ENCODE peak calls at places on chromosomes 3 and 15, in ten cellular contexts. Y, T, E, G, R, S, Q, H, O and A are unnamed samples.

GRCh38 chr15:90451215-90451850 is 63.3 kb downstream of the IQGAP1 start:
- DNase-seq in T (no peak), G (no peak), Y (no peak), Q (no peak), S (no peak), E (no peak), H (no peak), R (peak), O (no peak), A (no peak)

GRCh38 chr15:69762373-69763148 is 309.9 kb downstream of the RPLP1 start:
- DNase-seq in S (no peak), T (no peak), R (no peak), E (no peak), Y (no peak), H (no peak), G (no peak), Q (no peak), O (no peak), A (no peak)

GRCh38 chr3:66494964-66495581 is 5.7 kb downstream of the LRIG1 start:
- DNase-seq in T (no peak), S (no peak), E (no peak), O (no peak), Q (no peak), R (no peak), H (no peak), Y (no peak), G (no peak), A (no peak)

GRCh38 chr3:73284432-73284831 is 223.0 kb downstream of the EBLN2 start:
- DNase-seq in T (no peak), H (no peak), R (no peak), E (no peak), O (peak), G (no peak), Q (no peak), S (no peak), Y (no peak), A (no peak)

GRCh38 chr15:85762039-85762755 is 32.5 kb downstream of the KLHL25 start:
- DNase-seq in T (no peak), Q (no peak), G (no peak), H (no peak), E (no peak), R (no peak), O (no peak), Y (peak), S (no peak), A (no peak)

GRCh38 chr3:187873843-187874242 is 128.6 kb upstream of the BCL6 start:
- DNase-seq in R (no peak), H (no peak), O (no peak), Q (no peak), E (no peak), T (no peak), S (no peak), Y (no peak), G (no peak), A (no peak)

GRCh38 chr15:41574158-41574557 is 15.1 kb downstream of the TYRO3 start:
- DNase-seq in H (no peak), R (no peak), Q (no peak), O (no peak), Y (no peak), S (no peak), T (no peak), G (no peak), E (no peak), A (no peak)

GRCh38 chr3:190361791-190362190 is 26.2 kb upstream of the CLDN16 start:
- DNase-seq in O (no peak), E (no peak), Y (no peak), T (no peak), H (no peak), R (no peak), Q (no peak), S (no peak), G (no peak), A (no peak)

GRCh38 chr3:160676547-160677303 is at the start of gene ARL14:
- DNase-seq in O (no peak), Y (no peak), R (peak), T (no peak), Q (peak), G (no peak), H (no peak), E (no peak), S (peak), A (no peak)

GRCh38 chr15:42704492-42704926 is 32.4 kb downstream of the CDAN1 start:
- DNase-seq in H (peak), R (peak), Y (no peak), E (peak), S (peak), G (peak), Q (peak), T (peak), O (peak), A (peak)

GRCh38 chr3:171225101-171225674 is 198.7 kb upstream of the SLC2A2 start:
- DNase-seq in T (no peak), O (no peak), H (peak), G (no peak), Y (no peak), E (no peak), R (no peak), S (no peak), Q (peak), A (no peak)

GRCh38 chr15:86837631-86838030 is 758.0 kb downstream of the AGBL1 start:
- DNase-seq in E (no peak), R (no peak), Q (no peak), G (no peak), T (no peak), Y (no peak), H (no peak), S (no peak), O (no peak), A (no peak)

GRCh38 chr15:81337713-81338157 is 13.8 kb upstream of the STARD5 start:
- DNase-seq in Q (no peak), E (no peak), R (no peak), S (no peak), T (no peak), Y (no peak), G (no peak), O (no peak), H (no peak), A (no peak)

GRCh38 chr3:38117163-38117716 is 19.7 kb downstream of the ACAA1 start:
- DNase-seq in O (no peak), S (no peak), Q (no peak), Y (peak), E (no peak), H (no peak), T (no peak), R (peak), G (no peak), A (no peak)

GRCh38 chr15:34987182-34987488 is 952 bp downstream of the ZNF770 start:
- DNase-seq in Y (no peak), S (no peak), H (no peak), Q (no peak), R (peak), E (no peak), O (no peak), T (no peak), G (no peak), A (no peak)
- TF ChIP-seq CTCF in Y (no peak), S (no peak), H (no peak), Q (no peak), R (no peak), E (no peak), O (no peak), T (no peak), G (no peak), A (no peak)

DNA sequence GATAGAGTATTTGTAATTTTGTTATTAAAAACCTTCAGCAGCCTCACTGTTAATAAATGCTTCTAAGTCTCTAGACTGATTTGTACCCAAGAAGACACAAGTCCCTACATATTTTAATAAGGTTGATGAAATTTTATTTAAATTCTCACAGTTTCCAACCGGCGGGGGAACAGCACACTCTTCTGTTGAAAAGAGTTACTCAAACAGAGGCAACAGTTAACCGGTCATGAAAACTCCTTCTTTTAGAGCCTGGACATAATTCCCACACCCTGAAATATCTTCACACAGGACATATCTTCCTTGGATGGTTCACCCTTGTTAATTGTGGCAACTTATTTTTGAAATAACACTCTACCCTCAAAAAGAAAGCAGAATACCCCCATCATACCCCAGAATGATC is 278.8 kb downstream of the FOXP1 start:
- DNase-seq in Y (no peak), S (no peak), E (no peak), G (no peak), T (no peak), H (no peak), O (no peak), Q (no peak), R (peak), A (no peak)
- TF ChIP-seq CTCF in Y (no peak), S (no peak), E (peak), G (peak), T (peak), H (no peak), O (no peak), Q (no peak), R (peak), A (peak)

GRCh38 chr3:47476330-47476626 is 537 bp upstream of the SCAP start:
- DNase-seq in Q (no peak), R (no peak), H (no peak), G (no peak), E (no peak), S (no peak), O (no peak), Y (no peak), T (no peak), A (no peak)
- TF ChIP-seq CTCF in Q (no peak), R (no peak), H (no peak), G (no peak), E (no peak), S (no peak), O (no peak), Y (no peak), T (no peak), A (no peak)

GRCh38 chr3:67943546-67943945 is 289.1 kb upstream of the SUCLG2 start:
- DNase-seq in G (no peak), S (no peak), R (no peak), Y (no peak), O (no peak), Q (no peak), T (no peak), H (no peak), E (no peak), A (no peak)

GRCh38 chr3:67941433-67942030 is 287.1 kb upstream of the SUCLG2 start:
- DNase-seq in S (no peak), T (no peak), O (no peak), R (no peak), Y (no peak), Q (no peak), H (no peak), G (no peak), E (no peak), A (no peak)

GRCh38 chr3:67937498-67938118 is 283.2 kb upstream of the SUCLG2 start:
- DNase-seq in E (no peak), R (no peak), G (no peak), O (no peak), Y (no peak), T (no peak), Q (no peak), H (no peak), S (no peak), A (no peak)

GRCh38 chr3:67940200-67940952 is 286.0 kb upstream of the SUCLG2 start:
- DNase-seq in R (no peak), G (no peak), E (no peak), T (no peak), Q (no peak), Y (no peak), O (no peak), H (no peak), S (no peak), A (no peak)
- TF ChIP-seq CTCF in R (no peak), G (no peak), E (no peak), T (no peak), Q (no peak), Y (no peak), O (peak), H (no peak), S (no peak), A (peak)

GRCh38 chr3:26118165-26118564 is 328.3 kb downstream of the OXSM start:
- DNase-seq in S (no peak), G (no peak), Y (no peak), R (no peak), H (no peak), E (no peak), Q (peak), T (no peak), O (no peak), A (no peak)
- TF ChIP-seq CTCF in S (no peak), G (no peak), Y (no peak), R (no peak), H (peak), E (peak), Q (peak), T (no peak), O (peak), A (peak)